ENCODE peak calls at places on chromosomes 13 and 19, in six cellular contexts. V, B, Q, P, C and W are unnamed samples.

GRCh38 chr13:33628662-33629061 is 189.3 kb upstream of the RFC3 start:
- DNase-seq in V (no peak), B (no peak), Q (no peak), P (no peak), C (no peak), W (no peak)

GRCh38 chr13:19062801-19063200 is 118.8 kb downstream of the TUBA3C start:
- DNase-seq in V (no peak), B (no peak), Q (no peak), P (no peak), C (no peak), W (no peak)

GRCh38 chr13:65901723-65902122 is 1328.4 kb downstream of the PCDH9 start:
- DNase-seq in V (no peak), B (no peak), Q (no peak), P (no peak), C (no peak), W (no peak)

GRCh38 chr13:113383089-113383488 is 19.2 kb upstream of the GRTP1 start:
- DNase-seq in V (no peak), B (no peak), Q (no peak), P (no peak), C (no peak), W (no peak)

GRCh38 chr13:105153626-105154025 is 1381.8 kb downstream of the EFNB2 start:
- DNase-seq in V (no peak), B (no peak), Q (no peak), P (no peak), C (no peak), W (no peak)

GRCh38 chr19:7067716-7068115 is 1.8 kb upstream of the ZNF557 start:
- DNase-seq in V (no peak), B (no peak), Q (no peak), P (no peak), C (no peak), W (no peak)

GRCh38 chr13:39263033-39263432 is 224.8 kb downstream of the NHLRC3 start:
- DNase-seq in V (peak), B (peak), Q (peak), P (no peak), C (peak), W (no peak)

GRCh38 chr19:45630463-45630862 is 8.7 kb downstream of the EML2 start:
- DNase-seq in V (no peak), B (peak), Q (no peak), P (no peak), C (peak), W (no peak)

GRCh38 chr19:40150170-40150569 is 41.1 kb upstream of the MAP3K10 start:
- DNase-seq in V (no peak), B (no peak), Q (no peak), P (no peak), C (no peak), W (no peak)

GRCh38 chr19:13574933-13575332 is 68.7 kb upstream of the CACNA1A start:
- DNase-seq in V (no peak), B (no peak), Q (no peak), P (no peak), C (peak), W (no peak)

GRCh38 chr13:48185018-48185417 is 48.0 kb upstream of the ITM2B start:
- DNase-seq in V (no peak), B (no peak), Q (no peak), P (no peak), C (no peak), W (no peak)

GRCh38 chr19:17235618-17236413 is 9.8 kb downstream of the OCEL1 start:
- DNase-seq in V (peak), B (peak), Q (peak), P (peak), C (peak), W (no peak)

GRCh38 chr13:111296417-111296816 is 24.0 kb upstream of the TEX29 start:
- DNase-seq in V (no peak), B (no peak), Q (no peak), P (peak), C (no peak), W (no peak)

GRCh38 chr19:4606921-4607678 is 32.2 kb upstream of the TNFAIP8L1 start:
- DNase-seq in V (peak), B (no peak), Q (no peak), P (no peak), C (no peak), W (no peak)

GRCh38 chr19:34232566-34233481 is 21.5 kb upstream of the GARRE1 start:
- DNase-seq in V (no peak), B (peak), Q (no peak), P (no peak), C (no peak), W (no peak)

GRCh38 chr13:27751953-27752352 is 40.3 kb upstream of the GSX1 start:
- DNase-seq in V (no peak), B (no peak), Q (no peak), P (no peak), C (no peak), W (no peak)